ENCODE peak calls at places on chromosome 12, in four cellular contexts. R is sciatic nerve, V is NCI-H2081, E is fibroblast of mammary gland. M is an unnamed sample.

GRCh38 chr12:51866762-51867161 is 18.2 kb upstream of the FIGNL2 start:
- DNase-seq in R (no peak), E (no peak), V (no peak), M (no peak)

GRCh38 chr12:123934829-123935228 is 37.8 kb downstream of the CCDC92 start:
- DNase-seq in E (peak), R (no peak), V (no peak), M (peak)

GRCh38 chr12:3447318-3447717 is 43.7 kb upstream of the PRMT8 start:
- DNase-seq in V (no peak), R (no peak), E (no peak), M (no peak)

GRCh38 chr12:124884587-124885438 is 21.1 kb upstream of the SCARB1 start:
- DNase-seq in E (no peak), R (no peak), V (peak), M (no peak)

GRCh38 chr12:52147367-52147972 is 44.3 kb downstream of the KRT80 start:
- DNase-seq in E (peak), V (no peak), R (peak), M (peak)

GRCh38 chr12:106669216-106669615 is 86.4 kb downstream of the RFX4 start:
- DNase-seq in R (no peak), V (no peak), E (no peak), M (no peak)

GRCh38 chr12:5522358-5523335 is 90.7 kb downstream of the NTF3 start:
- DNase-seq in V (no peak), R (no peak), E (no peak), M (no peak)

GRCh38 chr12:120761581-120761980 is 36.0 kb downstream of the ACADS start:
- DNase-seq in V (peak), R (no peak), E (peak), M (no peak)

GRCh38 chr12:113931517-113931916 is 34.6 kb downstream of the RBM19 start:
- DNase-seq in E (no peak), V (no peak), R (no peak), M (no peak)

GRCh38 chr12:93780115-93780641 is 103.0 kb downstream of the CRADD start:
- DNase-seq in R (no peak), E (peak), V (no peak), M (no peak)

GRCh38 chr12:116164976-116165425 is 112.5 kb downstream of the MED13L start:
- DNase-seq in R (no peak), E (peak), V (no peak), M (peak)

GRCh38 chr12:71125515-71125914 is 32.3 kb downstream of the TSPAN8 start:
- DNase-seq in V (no peak), R (no peak), E (peak), M (no peak)

GRCh38 chr12:117664169-117664568 is 302.7 kb upstream of the NOS1 start:
- DNase-seq in V (no peak), E (no peak), R (no peak), M (peak)

GRCh38 chr12:203462-204260 is 10.3 kb downstream of the SLC6A12 start:
- DNase-seq in R (no peak), E (no peak), V (no peak), M (no peak)

GRCh38 chr12:48970702-48971334 is 717 bp downstream of the WNT10B start:
- DNase-seq in E (no peak), R (no peak), V (no peak), M (no peak)

GRCh38 chr12:42091769-42092168 is 52.9 kb downstream of the GXYLT1 start:
- DNase-seq in V (no peak), E (peak), R (no peak), M (peak)

GRCh38 chr12:1846421-1847405 is 26.3 kb downstream of the LRTM2 start:
- DNase-seq in E (no peak), V (no peak), R (peak), M (no peak)

GRCh38 chr12:6961278-6961694 is 9.2 kb downstream of the PHB2 start:
- DNase-seq in E (peak), R (peak), V (peak), M (peak)

GRCh38 chr12:75483411-75483810 is 2.9 kb downstream of the GLIPR1 start:
- DNase-seq in R (no peak), V (no peak), E (peak), M (no peak)

GRCh38 chr12:127810026-127810425 is 456.9 kb upstream of the TMEM132C start:
- DNase-seq in V (no peak), E (peak), R (no peak), M (peak)

GRCh38 chr12:64679487-64679983 is 69.2 kb downstream of the RASSF3 start:
- DNase-seq in V (peak), R (peak), E (peak), M (peak)

GRCh38 chr12:12927211-12928079 is 24.5 kb downstream of the GPRC5D start:
- DNase-seq in E (peak), R (no peak), V (peak), M (no peak)

GRCh38 chr12:92108651-92109050 is 37.0 kb downstream of the BTG1 start:
- DNase-seq in R (no peak), E (peak), V (no peak), M (no peak)

GRCh38 chr12:52243774-52244614 is 11.0 kb downstream of the KRT7 start:
- DNase-seq in E (peak), V (peak), R (peak), M (peak)

GRCh38 chr12:68367903-68368302 is 35.7 kb upstream of the MDM1 start:
- DNase-seq in R (no peak), E (peak), V (no peak), M (peak)

GRCh38 chr12:120755269-120755668 is 29.6 kb downstream of the ACADS start:
- DNase-seq in V (no peak), E (no peak), R (no peak), M (no peak)

GRCh38 chr12:65715976-65716375 is 108.3 kb upstream of the HMGA2 start:
- DNase-seq in V (no peak), E (no peak), R (no peak), M (no peak)

GRCh38 chr12:111171334-111171733 is 197.6 kb downstream of the PHETA1 start:
- DNase-seq in R (no peak), V (no peak), E (no peak), M (no peak)

GRCh38 chr12:108691995-108692808 is 39.1 kb downstream of the CORO1C start:
- DNase-seq in R (peak), V (peak), E (no peak), M (no peak)

GRCh38 chr12:89156324-89156723 is 196.0 kb downstream of the DUSP6 start:
- DNase-seq in V (no peak), E (no peak), R (no peak), M (no peak)

GRCh38 chr12:130131025-130131424 is 31.2 kb upstream of the FZD10 start:
- DNase-seq in V (no peak), R (no peak), E (no peak), M (no peak)

GRCh38 chr12:132356686-132357622 is 27.6 kb upstream of the GALNT9 start:
- DNase-seq in R (no peak), V (no peak), E (peak), M (peak)

GRCh38 chr12:127987199-127987901 is 279.6 kb upstream of the TMEM132C start:
- DNase-seq in R (no peak), E (no peak), V (no peak), M (peak)

GRCh38 chr12:94266796-94267529 is 118.6 kb downstream of the PLXNC1 start:
- DNase-seq in E (peak), R (no peak), V (no peak), M (peak)

GRCh38 chr12:26319511-26319910 is 124.1 kb downstream of the SSPN start:
- DNase-seq in E (peak), R (peak), V (no peak), M (peak)

GRCh38 chr12:132773077-132774020 is 11.7 kb upstream of the ANKLE2 start:
- DNase-seq in E (no peak), V (no peak), R (no peak), M (no peak)

GRCh38 chr12:46915082-46915481 is 89.3 kb upstream of the SLC38A4 start:
- DNase-seq in E (peak), R (no peak), V (no peak), M (peak)

M was measured in RPMI7951.